ENCODE peak calls at places on chromosomes 16 and 17, in six cellular contexts. One of them, this sample, is unnamed.

GRCh38 chr16:1079786-1080525 is 7.4 kb downstream of the SSTR5 start:
- DNase-seq in Peyer's patch: no peak
- DNase-seq in GM06990: no peak
- DNase-seq in K562: no peak
- DNase-seq in Caco-2: no peak
- DNase-seq in fibroblast of the aortic adventitia: no peak
- DNase-seq in this sample: no peak

GRCh38 chr17:77235370-77236080 is 94.8 kb downstream of the SEC14L1 start:
- DNase-seq in K562: no peak
- DNase-seq in Caco-2: no peak
- DNase-seq in GM06990: no peak
- DNase-seq in fibroblast of the aortic adventitia: peak; percentile 98
- DNase-seq in Peyer's patch: no peak
- DNase-seq in this sample: no peak

GRCh38 chr16:77599793-77600415 is 122.4 kb upstream of the NUDT7 start:
- DNase-seq in fibroblast of the aortic adventitia: peak; percentile 63
- DNase-seq in GM06990: no peak
- DNase-seq in Peyer's patch: no peak
- DNase-seq in K562: peak; percentile 25
- DNase-seq in Caco-2: peak; percentile 58
- DNase-seq in this sample: peak; percentile 80

GRCh38 chr17:34382586-34383224 is 19.7 kb upstream of the CCL1 start:
- DNase-seq in K562: no peak
- DNase-seq in GM06990: peak; percentile 82
- DNase-seq in Caco-2: no peak
- DNase-seq in Peyer's patch: no peak
- DNase-seq in fibroblast of the aortic adventitia: peak; percentile 17
- DNase-seq in this sample: no peak

GRCh38 chr16:27991876-27992275 is 71.6 kb downstream of the GSG1L start:
- DNase-seq in Peyer's patch: no peak
- DNase-seq in Caco-2: no peak
- DNase-seq in K562: no peak
- DNase-seq in GM06990: no peak
- DNase-seq in fibroblast of the aortic adventitia: no peak
- DNase-seq in this sample: no peak

GRCh38 chr16:83968891-83969672 is 1.0 kb downstream of the NECAB2 start:
- DNase-seq in GM06990: no peak
- DNase-seq in Caco-2: no peak
- DNase-seq in Peyer's patch: no peak
- DNase-seq in K562: no peak
- DNase-seq in fibroblast of the aortic adventitia: no peak
- DNase-seq in this sample: no peak

GRCh38 chr17:30550512-30551273 is 73.5 kb downstream of the GOSR1 start:
- DNase-seq in K562: peak; percentile 64
- DNase-seq in Peyer's patch: no peak
- DNase-seq in GM06990: peak; percentile 66
- DNase-seq in Caco-2: no peak
- DNase-seq in fibroblast of the aortic adventitia: peak; percentile 18
- DNase-seq in this sample: peak; percentile 69

GRCh38 chr16:89534147-89534788 is 26.1 kb downstream of the SPG7 start:
- DNase-seq in fibroblast of the aortic adventitia: no peak
- DNase-seq in Peyer's patch: no peak
- DNase-seq in GM06990: no peak
- DNase-seq in Caco-2: no peak
- DNase-seq in K562: no peak
- DNase-seq in this sample: no peak

GRCh38 chr17:64378890-64379354 is 11.7 kb downstream of the PECAM1 start:
- DNase-seq in GM06990: peak; percentile 51
- DNase-seq in K562: no peak
- DNase-seq in Caco-2: no peak
- DNase-seq in fibroblast of the aortic adventitia: no peak
- DNase-seq in Peyer's patch: no peak
- DNase-seq in this sample: no peak

GRCh38 chr16:69243479-69243878 is 56.5 kb downstream of the SNTB2 start:
- DNase-seq in K562: no peak
- DNase-seq in fibroblast of the aortic adventitia: peak; percentile 63
- DNase-seq in Peyer's patch: no peak
- DNase-seq in Caco-2: no peak
- DNase-seq in GM06990: no peak
- DNase-seq in this sample: no peak

GRCh38 chr16:89925596-89926079 is 2.5 kb downstream of the TUBB3 start:
- DNase-seq in Peyer's patch: no peak
- DNase-seq in K562: no peak
- DNase-seq in GM06990: no peak
- DNase-seq in fibroblast of the aortic adventitia: no peak
- DNase-seq in Caco-2: no peak
- DNase-seq in this sample: peak; percentile 65

GRCh38 chr17:81708739-81709185 is 3.3 kb upstream of the SLC25A10 start:
- DNase-seq in K562: no peak
- DNase-seq in Peyer's patch: no peak
- DNase-seq in fibroblast of the aortic adventitia: no peak
- DNase-seq in Caco-2: no peak
- DNase-seq in GM06990: peak; percentile 26
- DNase-seq in this sample: no peak

GRCh38 chr17:28993013-28993600 is 12.7 kb downstream of the SEZ6 start:
- DNase-seq in fibroblast of the aortic adventitia: no peak
- DNase-seq in Peyer's patch: no peak
- DNase-seq in GM06990: no peak
- DNase-seq in Caco-2: no peak
- DNase-seq in K562: no peak
- DNase-seq in this sample: no peak

GRCh38 chr16:80935691-80936090 is 71.0 kb downstream of the CMC2 start:
- DNase-seq in Peyer's patch: no peak
- DNase-seq in K562: no peak
- DNase-seq in Caco-2: no peak
- DNase-seq in GM06990: no peak
- DNase-seq in fibroblast of the aortic adventitia: no peak
- DNase-seq in this sample: no peak

GRCh38 chr16:48438414-48438813 is 53.2 kb upstream of the SIAH1 start:
- DNase-seq in GM06990: no peak
- DNase-seq in Caco-2: no peak
- DNase-seq in K562: no peak
- DNase-seq in fibroblast of the aortic adventitia: no peak
- DNase-seq in Peyer's patch: no peak
- DNase-seq in this sample: no peak

GRCh38 chr16:88967800-88968588 is 9.0 kb downstream of the CBFA2T3 start:
- DNase-seq in GM06990: peak; percentile 94
- DNase-seq in Peyer's patch: no peak
- DNase-seq in K562: no peak
- DNase-seq in Caco-2: no peak
- DNase-seq in fibroblast of the aortic adventitia: no peak
- DNase-seq in this sample: no peak

DNA sequence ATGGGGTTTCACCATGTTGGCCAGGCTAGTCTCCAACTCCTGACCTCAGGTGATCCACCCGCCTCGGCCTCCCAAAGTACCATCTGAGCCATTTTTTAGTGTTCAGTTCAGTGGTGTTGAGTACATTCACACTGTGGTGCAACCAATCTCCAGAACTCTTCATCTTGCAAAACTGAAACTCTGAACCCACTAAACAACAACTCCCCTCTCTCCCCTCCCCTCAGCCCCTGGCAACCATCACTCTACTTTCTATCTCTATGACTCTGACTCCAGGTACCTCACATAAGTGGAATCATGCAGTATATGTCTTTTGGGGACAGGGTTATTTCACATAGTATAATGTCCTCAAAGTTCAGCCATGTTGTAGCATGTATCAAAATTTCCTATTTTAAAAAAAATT is 18.7 kb upstream of the MAPK3 start:
- DNase-seq in GM06990: no peak
- DNase-seq in K562: no peak
- DNase-seq in Peyer's patch: no peak
- DNase-seq in fibroblast of the aortic adventitia: no peak
- DNase-seq in Caco-2: no peak
- DNase-seq in this sample: no peak
- H3K4me3 ChIP-seq in GM06990: no peak overlapping the region
- H3K4me3 ChIP-seq in K562: no peak overlapping the region
- H3K4me3 ChIP-seq in Peyer's patch: no peak overlapping the region
- H3K4me3 ChIP-seq in fibroblast of the aortic adventitia: no peak overlapping the region
- H3K4me3 ChIP-seq in Caco-2: no peak overlapping the region
- H3K4me3 ChIP-seq in this sample: no peak overlapping the region

GRCh38 chr17:39719966-39720365 is 10.4 kb downstream of the MIEN1 start:
- DNase-seq in GM06990: no peak
- DNase-seq in K562: no peak
- DNase-seq in fibroblast of the aortic adventitia: no peak
- DNase-seq in Caco-2: no peak
- DNase-seq in Peyer's patch: no peak
- DNase-seq in this sample: no peak

GRCh38 chr17:39726617-39727016 is 3.7 kb downstream of the MIEN1 start:
- DNase-seq in Caco-2: no peak
- DNase-seq in Peyer's patch: no peak
- DNase-seq in fibroblast of the aortic adventitia: no peak
- DNase-seq in K562: no peak
- DNase-seq in GM06990: no peak
- DNase-seq in this sample: no peak

GRCh38 chr17:39724731-39725130 is 5.6 kb downstream of the MIEN1 start:
- DNase-seq in Peyer's patch: no peak
- DNase-seq in GM06990: no peak
- DNase-seq in K562: no peak
- DNase-seq in fibroblast of the aortic adventitia: no peak
- DNase-seq in Caco-2: no peak
- DNase-seq in this sample: no peak

GRCh38 chr17:39722104-39722503 is 8.2 kb downstream of the MIEN1 start:
- DNase-seq in K562: no peak
- DNase-seq in fibroblast of the aortic adventitia: no peak
- DNase-seq in Caco-2: no peak
- DNase-seq in GM06990: no peak
- DNase-seq in Peyer's patch: no peak
- DNase-seq in this sample: no peak

DNA sequence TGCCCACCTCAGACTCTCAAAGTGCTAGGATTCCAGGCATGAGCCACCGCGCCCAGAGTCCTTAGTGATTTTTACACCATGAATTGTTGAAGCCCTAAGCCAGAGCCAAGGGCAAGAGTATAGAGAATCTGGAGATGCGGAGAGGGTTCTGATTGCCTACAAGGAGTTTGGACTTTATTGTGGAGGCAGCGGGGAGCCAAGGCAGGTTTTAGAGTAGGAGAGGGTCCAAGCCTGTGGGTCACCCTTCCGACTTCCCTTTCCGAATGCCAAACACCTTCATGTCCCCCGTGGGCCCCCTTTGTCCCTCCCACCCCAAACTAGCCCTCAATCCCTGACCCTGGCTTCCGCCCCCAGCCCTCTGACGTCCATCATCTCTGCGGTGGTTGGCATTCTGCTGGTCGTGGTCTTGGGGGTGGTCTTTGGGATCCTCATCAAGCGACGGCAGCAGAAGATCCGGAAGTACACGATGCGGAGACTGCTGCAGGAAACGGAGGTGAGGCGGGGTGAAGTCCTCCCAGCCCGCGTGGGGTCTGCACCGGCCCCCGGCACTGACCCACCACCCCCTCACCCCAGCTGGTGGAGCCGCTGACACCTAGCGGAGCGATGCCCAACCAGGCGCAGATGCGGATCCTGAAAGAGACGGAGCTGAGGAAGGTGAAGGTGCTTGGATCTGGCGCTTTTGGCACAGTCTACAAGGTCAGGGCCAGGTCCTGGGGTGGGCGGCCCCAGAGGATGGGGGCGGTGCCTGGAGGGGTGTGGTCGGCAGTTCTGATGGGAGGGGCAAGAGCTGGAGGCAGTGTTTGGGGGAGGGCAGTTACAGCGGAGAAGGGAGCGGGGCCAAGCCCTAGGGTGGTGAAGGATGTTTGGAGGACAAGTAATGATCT is 7.1 kb downstream of the MIEN1 start:
- DNase-seq in GM06990: no peak
- DNase-seq in K562: peak; percentile 96
- DNase-seq in fibroblast of the aortic adventitia: no peak
- DNase-seq in Peyer's patch: no peak
- DNase-seq in Caco-2: peak; percentile 47
- DNase-seq in this sample: peak; percentile 85
- H3K4me3 ChIP-seq in GM06990: no peak overlapping the region
- H3K4me3 ChIP-seq in K562: peak overlapping the region; percentile 53
- H3K4me3 ChIP-seq in fibroblast of the aortic adventitia: no peak overlapping the region
- H3K4me3 ChIP-seq in Peyer's patch: no peak overlapping the region
- H3K4me3 ChIP-seq in Caco-2: no peak overlapping the region
- H3K4me3 ChIP-seq in this sample: no peak overlapping the region

GRCh38 chr17:39794249-39794970 is 56.7 kb downstream of the GRB7 start:
- DNase-seq in GM06990: peak; percentile 72
- DNase-seq in Caco-2: no peak
- DNase-seq in Peyer's patch: no peak
- DNase-seq in K562: no peak
- DNase-seq in fibroblast of the aortic adventitia: no peak
- DNase-seq in this sample: peak; percentile 86
- H3K4me3 ChIP-seq in GM06990: peak overlapping the region; percentile 8
- H3K4me3 ChIP-seq in Caco-2: no peak overlapping the region
- H3K4me3 ChIP-seq in Peyer's patch: no peak overlapping the region
- H3K4me3 ChIP-seq in K562: no peak overlapping the region
- H3K4me3 ChIP-seq in fibroblast of the aortic adventitia: no peak overlapping the region
- H3K4me3 ChIP-seq in this sample: peak overlapping the region; percentile 17

GRCh38 chr16:31537362-31537921 is 9.7 kb downstream of the AHSP start:
- DNase-seq in GM06990: no peak
- DNase-seq in Peyer's patch: no peak
- DNase-seq in K562: no peak
- DNase-seq in Caco-2: no peak
- DNase-seq in fibroblast of the aortic adventitia: no peak
- DNase-seq in this sample: no peak
- H3K4me3 ChIP-seq in GM06990: no peak overlapping the region
- H3K4me3 ChIP-seq in Peyer's patch: no peak overlapping the region
- H3K4me3 ChIP-seq in K562: no peak overlapping the region
- H3K4me3 ChIP-seq in Caco-2: no peak overlapping the region
- H3K4me3 ChIP-seq in fibroblast of the aortic adventitia: no peak overlapping the region
- H3K4me3 ChIP-seq in this sample: no peak overlapping the region

GRCh38 chr17:69581061-69581955 is 166.8 kb downstream of the MAP2K6 start:
- DNase-seq in GM06990: peak; percentile 75
- DNase-seq in K562: no peak
- DNase-seq in Caco-2: no peak
- DNase-seq in fibroblast of the aortic adventitia: no peak
- DNase-seq in Peyer's patch: no peak
- DNase-seq in this sample: peak; percentile 67
- H3K4me3 ChIP-seq in GM06990: peak overlapping the region; percentile 42
- H3K4me3 ChIP-seq in K562: no peak overlapping the region
- H3K4me3 ChIP-seq in Caco-2: no peak overlapping the region
- H3K4me3 ChIP-seq in fibroblast of the aortic adventitia: no peak overlapping the region
- H3K4me3 ChIP-seq in Peyer's patch: peak overlapping the region; percentile 9
- H3K4me3 ChIP-seq in this sample: peak overlapping the region; percentile 66

DNA sequence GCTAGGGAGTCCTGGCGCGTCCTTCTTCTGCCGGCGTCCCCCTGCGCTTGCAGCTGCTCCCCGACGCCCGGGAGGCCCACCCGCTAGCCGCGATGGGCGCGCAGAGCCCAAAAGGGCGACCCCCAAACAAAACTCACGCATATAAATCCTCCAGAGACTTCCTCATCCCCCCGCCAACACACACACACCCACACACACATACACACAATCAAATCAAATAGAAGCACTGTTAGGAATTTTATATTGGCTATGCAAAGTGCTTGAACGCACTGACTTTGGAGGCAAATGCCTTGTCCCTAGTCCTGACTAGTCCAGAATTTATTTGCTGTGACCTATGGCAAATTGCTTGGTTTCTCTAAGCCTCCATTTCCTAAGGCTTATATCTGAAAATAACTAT is 23.8 kb upstream of the CRYM start:
- DNase-seq in GM06990: no peak
- DNase-seq in fibroblast of the aortic adventitia: peak; percentile 41
- DNase-seq in Caco-2: no peak
- DNase-seq in K562: no peak
- DNase-seq in Peyer's patch: no peak
- DNase-seq in this sample: no peak
- H3K4me3 ChIP-seq in GM06990: peak overlapping the region; percentile 88
- H3K4me3 ChIP-seq in fibroblast of the aortic adventitia: peak overlapping the region; percentile 90
- H3K4me3 ChIP-seq in Caco-2: peak overlapping the region; percentile 65
- H3K4me3 ChIP-seq in K562: peak overlapping the region; percentile 60
- H3K4me3 ChIP-seq in Peyer's patch: peak overlapping the region; percentile 56
- H3K4me3 ChIP-seq in this sample: peak overlapping the region; percentile 72

This sample was measured in Karpas-422.